ENCODE peak calls at places on chromosomes 1 and 21, in five cellular contexts. B, N, A, X and J are unnamed samples.
A peak's percentile ranks its signal among the peaks of the same experiment; 100 is the strongest.

GRCh38 chr1:25787477-25788043 is 12.4 kb upstream of the SELENON start:
- DNase-seq in B (no peak), N (no peak), A (no peak), X (no peak), J (no peak)

GRCh38 chr1:160838876-160839275 is 23.8 kb downstream of the CD244 start:
- DNase-seq in B (no peak), N (no peak), A (no peak), X (no peak), J (no peak)

GRCh38 chr1:162070094-162070748 is 730 bp downstream of the NOS1AP start:
- DNase-seq in B (no peak), N (peak; percentile 37), A (peak; percentile 58), X (no peak), J (no peak)

GRCh38 chr1:199590708-199591107 is 436.8 kb upstream of the NR5A2 start:
- DNase-seq in B (no peak), N (no peak), A (no peak), X (no peak), J (no peak)

GRCh38 chr1:11101347-11101746 is 1.7 kb upstream of the EXOSC10 start:
- DNase-seq in B (no peak), N (no peak), A (no peak), X (no peak), J (no peak)

GRCh38 chr1:7862211-7863060 is 9.6 kb upstream of the UTS2 start:
- DNase-seq in B (no peak), N (no peak), A (no peak), X (no peak), J (no peak)

GRCh38 chr1:38052750-38053415 is 6.3 kb upstream of the POU3F1 start:
- DNase-seq in B (no peak), N (no peak), A (no peak), X (peak; percentile 58), J (no peak)

GRCh38 chr1:177913762-177914540 is 55.9 kb downstream of the SEC16B start:
- DNase-seq in B (peak; percentile 20), N (peak; percentile 45), A (peak; percentile 22), X (peak; percentile 3), J (no peak)

GRCh38 chr21:16086121-16086520 is 356.3 kb downstream of the USP25 start:
- DNase-seq in B (no peak), N (no peak), A (peak; percentile 49), X (no peak), J (no peak)
- TF ChIP-seq CTCF in B (no peak), N (no peak), A (no peak), X (no peak), J (no peak)

GRCh38 chr1:205127646-205128045 is 5.9 kb upstream of the RBBP5 start:
- DNase-seq in B (no peak), N (no peak), A (no peak), X (no peak), J (no peak)

GRCh38 chr1:205118810-205119209 is 3.0 kb downstream of the RBBP5 start:
- DNase-seq in B (no peak), N (no peak), A (no peak), X (no peak), J (no peak)

GRCh38 chr1:205124726-205125125 is 2.9 kb upstream of the RBBP5 start:
- DNase-seq in B (no peak), N (no peak), A (no peak), X (peak; percentile 22), J (no peak)

GRCh38 chr1:205122489-205122882 is 708 bp upstream of the RBBP5 start:
- DNase-seq in B (no peak), N (no peak), A (no peak), X (no peak), J (no peak)

GRCh38 chr1:205121660-205122488 is at the start of gene RBBP5:
- DNase-seq in B (peak; percentile 98), N (peak; percentile 98), A (peak; percentile 99), X (peak; percentile 99), J (peak; percentile 89)
- TF ChIP-seq CTCF in B (peak; percentile 91), N (peak; percentile 92), A (peak; percentile 98), X (peak; percentile 83), J (peak; percentile 71)

GRCh38 chr21:42553435-42553834 is 39.8 kb downstream of the SLC37A1 start:
- DNase-seq in B (no peak), N (no peak), A (no peak), X (no peak), J (no peak)
- TF ChIP-seq CTCF in B (no peak), N (no peak), A (no peak), X (no peak), J (no peak)

GRCh38 chr1:224851210-224851849 is 78.1 kb upstream of the DNAH14 start:
- DNase-seq in B (peak; percentile 28), N (peak; percentile 45), A (peak; percentile 88), X (peak; percentile 71), J (peak; percentile 16)
- TF ChIP-seq CTCF in B (peak; percentile 84), N (peak; percentile 49), A (peak; percentile 96), X (peak; percentile 88), J (peak; percentile 76)

DNA sequence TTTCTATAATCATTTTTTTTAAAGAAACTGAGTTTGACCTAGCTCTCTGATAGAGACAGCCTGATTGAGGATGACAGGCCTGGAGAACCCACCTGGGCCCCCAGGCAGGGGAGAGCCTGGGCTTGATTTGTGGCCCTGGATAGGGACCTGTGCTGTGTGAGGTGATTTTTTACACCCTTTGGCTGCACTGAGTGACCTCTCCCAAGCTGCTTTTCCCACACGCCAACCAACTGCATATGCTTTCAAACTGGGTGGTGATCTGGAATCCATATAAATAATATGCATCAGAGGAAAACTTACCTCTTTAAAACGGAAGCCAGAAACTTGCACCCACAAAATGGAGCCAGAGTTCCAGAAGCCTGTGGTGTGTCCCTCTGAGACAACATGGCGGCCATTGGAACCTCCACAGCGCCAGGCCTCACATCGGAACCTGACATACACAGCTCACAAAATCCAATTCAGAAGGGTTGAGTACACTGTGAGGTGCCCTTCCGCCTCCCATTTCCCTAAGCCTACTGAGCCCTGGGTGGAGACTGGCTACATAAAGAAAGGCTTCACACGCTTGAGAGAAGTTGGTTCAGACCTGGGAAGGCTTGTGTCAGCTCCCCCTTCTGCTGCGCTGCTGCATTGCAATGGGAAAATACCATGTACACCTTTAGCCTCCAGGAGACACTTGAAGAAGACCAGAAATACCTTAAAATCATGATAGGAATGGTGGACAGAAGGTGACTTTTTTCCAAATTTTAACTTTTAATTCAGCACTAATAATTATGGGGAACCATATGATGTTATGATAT is 160.7 kb downstream of the HHIPL2 start:
- DNase-seq in B (no peak), N (no peak), A (peak; percentile 42), X (no peak), J (no peak)
- TF ChIP-seq CTCF in B (no peak), N (no peak), A (peak; percentile 60), X (peak; percentile 24), J (peak; percentile 33)

DNA sequence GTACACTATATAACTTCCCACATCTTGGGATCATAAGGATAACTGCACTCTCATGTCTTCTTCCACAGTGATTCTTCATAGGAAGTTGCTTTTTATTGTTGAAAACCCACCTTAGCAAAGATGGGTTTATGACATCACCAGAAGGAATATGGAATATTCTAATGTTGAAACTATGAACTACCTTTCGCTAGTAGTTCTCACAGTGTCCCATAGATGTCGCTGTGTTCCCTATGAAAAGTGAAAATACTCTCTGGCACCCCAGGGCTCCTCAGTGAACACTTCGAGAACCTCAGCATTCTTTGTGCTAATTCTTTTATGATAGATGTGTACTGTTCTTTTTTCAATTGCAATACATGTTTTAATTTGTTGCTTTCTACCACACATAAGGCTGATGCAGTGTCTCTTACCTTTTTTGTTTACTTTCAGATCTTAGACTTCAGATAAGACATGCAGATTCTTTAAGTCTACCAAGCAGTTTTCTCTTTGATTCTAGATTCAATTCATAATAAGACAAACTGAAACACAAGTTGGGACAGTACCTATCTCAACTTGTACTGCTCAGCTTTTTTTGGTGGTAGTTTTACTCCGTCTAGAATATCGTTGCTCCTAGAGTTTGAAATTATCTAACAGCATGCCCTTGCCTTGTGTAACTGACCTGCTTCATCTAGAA is 90.8 kb downstream of the GTF2B start:
- DNase-seq in B (no peak), N (no peak), A (peak; percentile 64), X (peak; percentile 33), J (no peak)
- TF ChIP-seq CTCF in B (peak; percentile 31), N (peak; percentile 42), A (peak; percentile 88), X (peak; percentile 80), J (peak; percentile 44)

GRCh38 chr1:21814241-21814918 is 2.3 kb downstream of the LDLRAD2 start:
- DNase-seq in B (no peak), N (no peak), A (no peak), X (peak; percentile 34), J (peak; percentile 60)
- TF ChIP-seq CTCF in B (peak; percentile 40), N (peak; percentile 18), A (peak; percentile 19), X (peak; percentile 71), J (peak; percentile 86)

GRCh38 chr1:46488343-46489168 is 1.1 kb upstream of the DMBX1 start:
- DNase-seq in B (no peak), N (no peak), A (peak; percentile 30), X (no peak), J (no peak)

GRCh38 chr1:46486432-46487015 is 3.1 kb upstream of the DMBX1 start:
- DNase-seq in B (no peak), N (no peak), A (no peak), X (no peak), J (no peak)

GRCh38 chr1:46485564-46486431 is 3.8 kb upstream of the DMBX1 start:
- DNase-seq in B (no peak), N (no peak), A (no peak), X (no peak), J (no peak)

GRCh38 chr1:46489169-46489637 is 433 bp upstream of the DMBX1 start:
- DNase-seq in B (no peak), N (no peak), A (peak; percentile 24), X (no peak), J (no peak)

DNA sequence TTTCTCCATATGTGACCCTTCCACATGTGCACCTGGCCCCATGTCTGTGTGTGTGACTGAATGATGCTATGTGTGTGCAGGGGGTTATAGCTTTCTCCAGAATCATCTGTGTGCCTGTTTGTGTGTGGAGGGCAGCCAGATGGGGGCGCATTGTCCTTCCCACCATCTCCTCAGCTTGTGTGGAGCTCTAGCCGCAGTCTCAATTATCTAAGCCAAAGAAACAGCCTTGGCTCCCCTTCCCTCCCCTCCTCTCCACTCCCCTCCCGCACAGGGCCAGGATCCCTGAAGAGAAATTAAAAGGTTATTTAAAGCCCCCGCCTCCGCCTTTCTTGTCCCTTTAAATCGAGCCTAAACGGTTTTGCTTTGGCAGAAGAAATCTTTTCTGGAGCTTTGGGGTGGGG is 1.8 kb upstream of the DMBX1 start:
- DNase-seq in B (no peak), N (no peak), A (no peak), X (no peak), J (no peak)
- TF ChIP-seq CTCF in B (peak; percentile 5), N (no peak), A (peak; percentile 44), X (peak; percentile 58), J (peak; percentile 39)